ENCODE peak calls at places on chromosome 4, in eight cellular contexts. P is dorsolateral prefrontal cortex, J is fibroblast of mammary gland, K is cardiac fibroblast, O is endodermal cell, U is body of pancreas, B is mammary epithelial cell, E is ovary. Y is an unnamed sample.

GRCh38 chr4:181272427-181272826 is 970.8 kb upstream of the TENM3 start:
- DNase-seq in P (no peak), J (no peak), K (no peak), O (no peak), U (no peak), B (no peak), E (no peak), Y (no peak)

GRCh38 chr4:115844180-115844579 is 730.8 kb upstream of the NDST4 start:
- DNase-seq in P (no peak), J (no peak), K (no peak), O (no peak), U (no peak), B (no peak), E (no peak), Y (no peak)

GRCh38 chr4:158446106-158446505 is 75.6 kb upstream of the RXFP1 start:
- DNase-seq in P (no peak), J (peak), K (peak), O (no peak), U (no peak), B (peak), E (no peak), Y (no peak)

GRCh38 chr4:116839826-116840225 is 245.6 kb downstream of the TRAM1L1 start:
- DNase-seq in P (no peak), J (peak), K (no peak), O (no peak), U (no peak), B (no peak), E (no peak), Y (no peak)

GRCh38 chr4:8850074-8850829 is 21.4 kb downstream of the HMX1 start:
- DNase-seq in P (no peak), J (no peak), K (no peak), O (peak), U (no peak), B (no peak), E (no peak), Y (no peak)

GRCh38 chr4:119647558-119647957 is 19.0 kb upstream of the PDE5A start:
- DNase-seq in P (no peak), J (peak), K (no peak), O (no peak), U (no peak), B (no peak), E (no peak), Y (no peak)

GRCh38 chr4:133154725-133155124 is 5.6 kb downstream of the PCDH10 start:
- DNase-seq in P (peak), J (peak), K (peak), O (peak), U (no peak), B (no peak), E (no peak), Y (peak)

GRCh38 chr4:56038763-56039162 is 90.0 kb downstream of the CEP135 start:
- DNase-seq in P (no peak), J (no peak), K (no peak), O (no peak), U (no peak), B (peak), E (no peak), Y (no peak)

GRCh38 chr4:42391981-42392380 is 5.3 kb upstream of the SHISA3 start:
- DNase-seq in P (no peak), J (no peak), K (no peak), O (no peak), U (no peak), B (no peak), E (no peak), Y (no peak)

GRCh38 chr4:158490629-158491028 is 31.1 kb upstream of the RXFP1 start:
- DNase-seq in P (no peak), J (no peak), K (no peak), O (no peak), U (no peak), B (no peak), E (no peak), Y (no peak)

GRCh38 chr4:28287837-28288236 is 1427.2 kb downstream of the STIM2 start:
- DNase-seq in P (no peak), J (peak), K (peak), O (no peak), U (peak), B (peak), E (no peak), Y (no peak)

GRCh38 chr4:5705672-5706310 is 2.6 kb downstream of the EVC2 start:
- DNase-seq in P (no peak), J (no peak), K (peak), O (no peak), U (peak), B (no peak), E (peak), Y (no peak)

GRCh38 chr4:186725422-186726149 is 1.9 kb upstream of the FAT1 start:
- DNase-seq in P (peak), J (peak), K (peak), O (peak), U (peak), B (peak), E (peak), Y (peak)

GRCh38 chr4:76543378-76543777 is 108.3 kb downstream of the SHROOM3 start:
- DNase-seq in P (no peak), J (no peak), K (no peak), O (no peak), U (no peak), B (no peak), E (no peak), Y (no peak)

GRCh38 chr4:83535520-83535944 is 376 bp upstream of the GPAT3 start:
- DNase-seq in P (peak), J (peak), K (peak), O (peak), U (peak), B (peak), E (peak), Y (peak)

GRCh38 chr4:182876006-182876405 is 41.2 kb downstream of the DCTD start:
- DNase-seq in P (no peak), J (no peak), K (no peak), O (no peak), U (no peak), B (no peak), E (no peak), Y (no peak)

GRCh38 chr4:55397024-55397520 is 1.3 kb downstream of the TMEM165 start:
- DNase-seq in P (no peak), J (peak), K (peak), O (peak), U (no peak), B (peak), E (no peak), Y (no peak)

GRCh38 chr4:121138014-121138413 is 26.1 kb downstream of the TNIP3 start:
- DNase-seq in P (no peak), J (no peak), K (no peak), O (no peak), U (no peak), B (no peak), E (no peak), Y (no peak)

GRCh38 chr4:5224340-5224739 is 173.1 kb downstream of the STK32B start:
- DNase-seq in P (no peak), J (no peak), K (no peak), O (no peak), U (no peak), B (no peak), E (no peak), Y (no peak)

GRCh38 chr4:169103966-169104412 is 93.9 kb upstream of the CBR4 start:
- DNase-seq in P (no peak), J (no peak), K (no peak), O (peak), U (peak), B (peak), E (no peak), Y (no peak)

GRCh38 chr4:147594107-147594506 is 23.1 kb upstream of the TMEM184C start:
- DNase-seq in P (no peak), J (no peak), K (no peak), O (peak), U (no peak), B (no peak), E (no peak), Y (no peak)

GRCh38 chr4:112523008-112523440 is 7.0 kb upstream of the NEUROG2 start:
- DNase-seq in P (no peak), J (peak), K (peak), O (peak), U (peak), B (peak), E (no peak), Y (peak)

GRCh38 chr4:13540446-13541175 is 3.7 kb downstream of the NKX3-2 start:
- DNase-seq in P (no peak), J (no peak), K (no peak), O (peak), U (no peak), B (no peak), E (no peak), Y (peak)

GRCh38 chr4:59553063-59553738 is 1646.9 kb upstream of the ADGRL3 start:
- DNase-seq in P (no peak), J (peak), K (peak), O (no peak), U (no peak), B (peak), E (no peak), Y (peak)

GRCh38 chr4:8428288-8429097 is 12.0 kb downstream of the ACOX3 start:
- DNase-seq in P (peak), J (peak), K (peak), O (peak), U (peak), B (peak), E (peak), Y (peak)

GRCh38 chr4:124030038-124030638 is 633.5 kb downstream of the SPRY1 start:
- DNase-seq in P (no peak), J (peak), K (peak), O (no peak), U (peak), B (no peak), E (no peak), Y (no peak)

DNA sequence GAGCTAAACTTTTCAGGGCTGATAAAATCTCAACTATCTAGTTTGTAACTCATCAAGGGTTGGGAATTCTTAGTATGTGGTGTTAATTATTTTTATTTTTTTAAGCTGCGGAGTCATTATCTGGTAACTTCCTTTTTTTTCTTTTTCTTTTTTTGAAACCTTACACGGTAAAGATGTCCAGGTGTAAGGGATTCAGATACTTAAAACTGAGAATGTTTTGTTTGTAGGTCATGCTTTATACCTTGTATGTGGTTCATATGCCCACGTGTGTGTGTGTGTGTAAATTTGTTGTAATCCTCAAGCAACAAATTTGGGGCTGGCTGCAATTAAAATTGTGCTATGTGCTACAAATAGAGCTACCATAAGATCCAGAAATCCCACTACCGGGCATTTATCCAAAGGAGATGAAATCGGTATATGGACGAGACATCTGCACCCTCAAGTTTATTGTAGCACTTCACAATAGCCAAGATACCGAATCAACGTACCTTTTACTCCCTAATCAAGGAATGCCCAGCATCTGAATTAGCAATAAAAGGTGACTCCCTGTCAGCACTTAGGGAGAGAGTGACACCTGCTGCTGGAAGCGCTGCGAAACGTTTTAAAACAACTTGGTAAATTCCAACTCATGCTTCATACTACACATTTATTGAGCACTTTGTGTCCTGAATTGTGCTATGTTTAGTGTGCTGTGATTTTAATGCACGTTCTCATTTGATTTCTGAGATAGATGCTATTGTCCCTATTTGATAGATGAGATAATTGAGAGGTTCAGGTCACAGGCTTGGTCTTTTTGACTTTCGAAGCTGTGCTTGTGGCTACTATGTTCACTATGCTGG is 16.1 kb downstream of the MSMO1 start:
- DNase-seq in P (no peak), J (peak), K (no peak), O (peak), U (no peak), B (no peak), E (no peak), Y (no peak)
- TF ChIP-seq CTCF in P (no peak), J (peak), K (no peak), O (peak), U (no peak), B (no peak), E (no peak), Y (peak)

GRCh38 chr4:21469438-21470032 is 479.0 kb downstream of the KCNIP4 start:
- DNase-seq in P (no peak), J (peak), K (peak), O (no peak), U (no peak), B (peak), E (no peak), Y (no peak)
- TF ChIP-seq CTCF in P (peak), J (peak), K (peak), O (peak), U (peak), B (peak), E (no peak), Y (peak)

DNA sequence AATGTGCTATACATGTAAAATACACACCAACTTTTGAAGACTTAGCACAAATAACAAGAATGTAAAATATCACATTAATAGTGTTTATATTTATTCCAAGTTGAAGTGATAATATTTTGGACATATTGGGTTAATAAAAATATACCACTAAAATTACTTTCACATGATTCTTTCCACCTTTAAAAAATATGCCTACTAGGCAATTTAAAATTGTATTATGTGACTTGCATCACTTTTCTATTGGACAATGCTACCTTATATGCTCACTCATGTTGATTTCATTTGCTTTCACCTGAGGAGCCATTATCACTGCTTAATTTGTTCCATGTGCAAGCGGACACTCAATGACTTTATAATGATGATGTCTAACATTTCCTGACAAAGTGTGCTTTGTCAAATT is 3.4 kb upstream of the PACRGL start:
- DNase-seq in P (no peak), J (no peak), K (no peak), O (no peak), U (no peak), B (no peak), E (no peak), Y (no peak)
- TF ChIP-seq CTCF in P (no peak), J (no peak), K (no peak), O (no peak), U (no peak), B (no peak), E (no peak), Y (no peak)

GRCh38 chr4:184282251-184282713 is 64.6 kb upstream of the ENPP6 start:
- DNase-seq in P (no peak), J (no peak), K (no peak), O (peak), U (no peak), B (peak), E (no peak), Y (peak)
- TF ChIP-seq CTCF in P (no peak), J (no peak), K (no peak), O (peak), U (no peak), B (peak), E (no peak), Y (peak)

DNA sequence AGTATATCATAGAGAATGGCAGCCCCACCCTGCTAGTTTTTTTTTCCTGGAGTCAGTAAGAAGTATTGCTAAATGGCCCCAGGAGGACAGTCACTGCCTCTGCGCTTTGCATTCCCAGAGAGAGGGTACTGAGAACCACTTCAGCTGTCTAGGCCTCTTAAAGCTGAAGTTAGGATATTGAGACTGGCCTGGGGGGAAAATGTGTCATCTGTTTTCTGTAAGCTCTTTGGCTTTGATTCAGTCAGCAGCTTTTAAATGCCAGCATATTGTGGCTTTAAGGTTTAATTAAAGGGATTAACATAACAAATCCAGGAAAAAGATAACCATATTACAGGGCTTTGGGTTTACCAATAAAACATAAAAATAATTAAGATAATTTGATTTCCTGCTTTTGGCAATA is 852.0 kb downstream of the PCDH18 start:
- DNase-seq in P (no peak), J (no peak), K (peak), O (no peak), U (no peak), B (no peak), E (no peak), Y (no peak)
- TF ChIP-seq CTCF in P (no peak), J (no peak), K (no peak), O (no peak), U (no peak), B (no peak), E (no peak), Y (no peak)

GRCh38 chr4:17762705-17763104 is 18.7 kb downstream of the FAM184B start:
- DNase-seq in P (no peak), J (peak), K (peak), O (no peak), U (no peak), B (peak), E (no peak), Y (no peak)
- TF ChIP-seq CTCF in P (no peak), J (peak), K (peak), O (peak), U (no peak), B (peak), E (no peak), Y (peak)

GRCh38 chr4:3300198-3300671 is 7.4 kb downstream of the RGS12 start:
- DNase-seq in P (peak), J (no peak), K (no peak), O (peak), U (no peak), B (no peak), E (no peak), Y (no peak)
- TF ChIP-seq CTCF in P (no peak), J (no peak), K (no peak), O (no peak), U (no peak), B (no peak), E (no peak), Y (no peak)

GRCh38 chr4:150212927-150213326 is 134.7 kb downstream of the DCLK2 start:
- DNase-seq in P (no peak), J (no peak), K (no peak), O (no peak), U (peak), B (peak), E (no peak), Y (no peak)
- TF ChIP-seq CTCF in P (no peak), J (no peak), K (no peak), O (no peak), U (no peak), B (no peak), E (no peak), Y (no peak)

Y was measured in GM13977.